ENCODE peak calls at places on chromosomes 6 and 20, in eight cellular contexts. O, A, P, Z, W, X, N and E are unnamed samples.

GRCh38 chr6:39082310-39082709 is 32.7 kb downstream of the SAYSD1 start:
- DNase-seq in O (no peak), A (no peak), P (no peak), Z (no peak), W (no peak), X (no peak), N (no peak), E (no peak)

GRCh38 chr6:131652472-131652871 is 15.4 kb downstream of the ENPP3 start:
- DNase-seq in O (no peak), A (no peak), P (no peak), Z (no peak), W (no peak), X (no peak), N (no peak), E (no peak)

GRCh38 chr20:58855506-58856314 is 3.2 kb downstream of the GNAS start:
- DNase-seq in O (no peak), A (no peak), P (no peak), Z (no peak), W (no peak), X (no peak), N (no peak), E (no peak)

GRCh38 chr6:99458319-99458718 is 33.2 kb upstream of the PNISR start:
- DNase-seq in O (no peak), A (no peak), P (no peak), Z (no peak), W (peak), X (no peak), N (peak), E (no peak)

GRCh38 chr6:20571261-20571660 is 37.0 kb downstream of the CDKAL1 start:
- DNase-seq in O (no peak), A (no peak), P (no peak), Z (no peak), W (no peak), X (no peak), N (no peak), E (no peak)

GRCh38 chr6:52522151-52522626 is 54.7 kb downstream of the TRAM2 start:
- DNase-seq in O (peak), A (no peak), P (no peak), Z (no peak), W (no peak), X (no peak), N (no peak), E (no peak)

GRCh38 chr6:45946352-45946751 is 69.3 kb downstream of the CLIC5 start:
- DNase-seq in O (peak), A (no peak), P (no peak), Z (no peak), W (peak), X (no peak), N (no peak), E (no peak)

GRCh38 chr6:168192195-168192900 is 113.3 kb upstream of the FRMD1 start:
- DNase-seq in O (no peak), A (no peak), P (peak), Z (no peak), W (no peak), X (no peak), N (no peak), E (peak)